ENCODE peak calls at places on chromosome 2, in four cellular contexts. W is occipital lobe, N is AG20443, K is NCI-H510A treated with DMSO at 0.1 percent for 48 hours. R is an unnamed sample.

GRCh38 chr2:24049485-24050021 is at the start of gene FKBP1B:
- DNase-seq in N (peak; percentile 79), W (peak; percentile 24), K (peak; percentile 90), R (peak; percentile 59)

GRCh38 chr2:232486558-232487384 is 863 bp downstream of the ECEL1 start:
- DNase-seq in W (no peak), N (no peak), K (no peak), R (no peak)

GRCh38 chr2:109422758-109423500 is 190.8 kb downstream of the SEPTIN10 start:
- DNase-seq in N (no peak), W (no peak), K (no peak), R (no peak)

GRCh38 chr2:73176205-73176880 is 26.0 kb upstream of the NOTO start:
- DNase-seq in N (peak; percentile 39), K (no peak), W (no peak), R (no peak)

GRCh38 chr2:1723397-1724042 is 20.8 kb downstream of the PXDN start:
- DNase-seq in K (no peak), W (no peak), N (no peak), R (no peak)

GRCh38 chr2:38665854-38666577 is at the start of gene GALM:
- DNase-seq in W (peak; percentile 33), N (peak; percentile 89), K (no peak), R (peak; percentile 75)

GRCh38 chr2:27306136-27306535 is 2.1 kb downstream of the UCN start:
- DNase-seq in N (no peak), K (no peak), W (no peak), R (no peak)

GRCh38 chr2:112433932-112434730 is 686 bp upstream of the RGPD8 start:
- DNase-seq in K (no peak), W (no peak), N (no peak), R (no peak)

GRCh38 chr2:129396980-129397599 is 582.4 kb upstream of the RAB6C start:
- DNase-seq in N (no peak), W (peak; percentile 28), K (peak; percentile 66), R (peak; percentile 30)

GRCh38 chr2:28582152-28582551 is 86.3 kb downstream of the PLB1 start:
- DNase-seq in N (no peak), W (no peak), K (no peak), R (no peak)

GRCh38 chr2:219073413-219074129 is 12.8 kb upstream of the IHH start:
- DNase-seq in K (peak; percentile 65), W (no peak), N (peak; percentile 72), R (no peak)

GRCh38 chr2:58194451-58194850 is 46.7 kb downstream of the FANCL start:
- DNase-seq in W (no peak), N (no peak), K (no peak), R (no peak)